ENCODE peak calls at places on chromosome 15, in four cellular contexts. H is GM12878, S is K562, O is HepG2. T is an unnamed sample.

GRCh38 chr15:44222478-44222877 is 27.4 kb upstream of the FRMD5 start:
- DNase-seq in H (no peak), S (no peak), O (no peak), T (no peak)

GRCh38 chr15:73806698-73807483 is 53.7 kb upstream of the INSYN1 start:
- DNase-seq in H (no peak), S (no peak), O (peak; percentile 83), T (no peak)

GRCh38 chr15:67064607-67065530 is 533 bp upstream of the SMAD3 start:
- DNase-seq in H (no peak), S (peak; percentile 96), O (peak; percentile 67), T (peak; percentile 76)

GRCh38 chr15:92605225-92605944 is 50.2 kb downstream of the FAM174B start:
- DNase-seq in H (no peak), S (no peak), O (no peak), T (no peak)

GRCh38 chr15:85174521-85174920 is 192.9 kb downstream of the PDE8A start:
- DNase-seq in H (no peak), S (no peak), O (no peak), T (no peak)

GRCh38 chr15:71752604-71753289 is 57.6 kb upstream of the NR2E3 start:
- DNase-seq in H (no peak), S (no peak), O (peak; percentile 44), T (peak; percentile 42)

GRCh38 chr15:96416934-96417759 is 86.6 kb downstream of the NR2F2 start:
- DNase-seq in H (no peak), S (no peak), O (no peak), T (peak; percentile 59)

GRCh38 chr15:92653836-92654524 is 1.6 kb downstream of the FAM174B start:
- DNase-seq in H (no peak), S (no peak), O (peak; percentile 10), T (no peak)

GRCh38 chr15:52857471-52857870 is 67.3 kb upstream of the ONECUT1 start:
- DNase-seq in H (no peak), S (no peak), O (no peak), T (no peak)

GRCh38 chr15:37995461-37996347 is 61.3 kb downstream of the TMCO5A start:
- DNase-seq in H (peak; percentile 26), S (no peak), O (peak; percentile 18), T (no peak)

GRCh38 chr15:64970696-64971095 is 19.0 kb downstream of the SPG21 start:
- DNase-seq in H (no peak), S (no peak), O (no peak), T (no peak)

GRCh38 chr15:42622328-42622925 is 47.0 kb downstream of the STARD9 start:
- DNase-seq in H (no peak), S (no peak), O (peak; percentile 3), T (no peak)

GRCh38 chr15:46077220-46077619 is 442.4 kb downstream of the SQOR start:
- DNase-seq in H (no peak), S (no peak), O (no peak), T (no peak)

GRCh38 chr15:55389276-55389631 is 18.9 kb downstream of the CCPG1 start:
- DNase-seq in H (no peak), S (no peak), O (no peak), T (no peak)

GRCh38 chr15:63884953-63885352 is 51.2 kb upstream of the HERC1 start:
- DNase-seq in H (no peak), S (no peak), O (no peak), T (no peak)

GRCh38 chr15:77024273-77025065 is 29.5 kb downstream of the PSTPIP1 start:
- DNase-seq in H (no peak), S (peak; percentile 87), O (peak; percentile 21), T (peak; percentile 86)

GRCh38 chr15:63371297-63371918 is 10.2 kb downstream of the CA12 start:
- DNase-seq in H (no peak), S (no peak), O (no peak), T (no peak)

GRCh38 chr15:63312286-63312685 is 34.9 kb downstream of the APH1B start:
- DNase-seq in H (no peak), S (no peak), O (no peak), T (no peak)

GRCh38 chr15:63834500-63835210 is 907 bp upstream of the HERC1 start:
- DNase-seq in H (no peak), S (no peak), O (no peak), T (no peak)

GRCh38 chr15:99632521-99632920 is 66.7 kb downstream of the MEF2A start:
- DNase-seq in H (no peak), S (no peak), O (no peak), T (no peak)

GRCh38 chr15:69843927-69844326 is 253.8 kb downstream of the TLE3 start:
- DNase-seq in H (no peak), S (no peak), O (no peak), T (no peak)

GRCh38 chr15:88419830-88420229 is 47.4 kb downstream of the MRPL46 start:
- DNase-seq in H (no peak), S (no peak), O (no peak), T (no peak)

GRCh38 chr15:80969316-80969715 is 20.3 kb downstream of the MESD start:
- DNase-seq in H (no peak), S (no peak), O (no peak), T (no peak)

GRCh38 chr15:98855815-98856539 is 151.6 kb downstream of the PGPEP1L start:
- DNase-seq in H (no peak), S (no peak), O (no peak), T (no peak)

GRCh38 chr15:70528270-70528706 is 235.1 kb downstream of the UACA start:
- DNase-seq in H (peak; percentile 66), S (no peak), O (peak; percentile 66), T (no peak)

GRCh38 chr15:66849393-66849745 is 147.3 kb downstream of the SMAD6 start:
- DNase-seq in H (no peak), S (no peak), O (no peak), T (no peak)

GRCh38 chr15:85580914-85581313 is 200.5 kb downstream of the AKAP13 start:
- DNase-seq in H (no peak), S (no peak), O (no peak), T (no peak)

GRCh38 chr15:33242165-33242564 is 47.7 kb upstream of the FMN1 start:
- DNase-seq in H (no peak), S (no peak), O (peak; percentile 10), T (no peak)

GRCh38 chr15:35624881-35625280 is 78.9 kb upstream of the DPH6 start:
- DNase-seq in H (no peak), S (no peak), O (no peak), T (no peak)

GRCh38 chr15:29138260-29138659 is 131.4 kb downstream of the NSMCE3 start:
- DNase-seq in H (no peak), S (no peak), O (no peak), T (no peak)

GRCh38 chr15:67091073-67091965 is 25.9 kb downstream of the SMAD3 start:
- DNase-seq in H (peak; percentile 80), S (peak; percentile 86), O (no peak), T (no peak)

GRCh38 chr15:96225642-96226259 is 104.7 kb upstream of the NR2F2 start:
- DNase-seq in H (no peak), S (no peak), O (peak; percentile 82), T (no peak)

DNA sequence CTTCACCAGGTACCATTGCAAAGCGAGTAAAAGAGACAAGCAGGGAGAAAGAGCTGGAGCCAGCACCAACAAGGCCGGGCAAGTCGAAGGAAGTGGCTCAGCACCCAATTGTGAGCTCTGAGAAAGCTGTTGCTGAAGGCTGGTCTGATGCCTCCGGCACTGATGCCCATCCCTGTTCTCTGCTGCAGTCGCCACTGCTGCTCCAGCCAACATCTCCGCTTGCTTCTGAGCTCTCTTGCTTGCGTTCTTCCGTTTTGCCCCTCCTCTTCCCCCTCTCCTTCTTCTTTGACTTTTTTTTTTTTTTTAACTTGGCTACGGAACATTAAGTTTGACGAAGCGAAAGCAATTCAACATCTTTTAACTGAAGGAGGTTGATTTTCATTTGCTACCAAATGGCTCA is 442.9 kb downstream of the MCTP2 start:
- DNase-seq in H (no peak), S (no peak), O (no peak), T (no peak)
- TF ChIP-seq ATF3 in H (no peak), S (no peak), O (no peak), T (no peak)

DNA sequence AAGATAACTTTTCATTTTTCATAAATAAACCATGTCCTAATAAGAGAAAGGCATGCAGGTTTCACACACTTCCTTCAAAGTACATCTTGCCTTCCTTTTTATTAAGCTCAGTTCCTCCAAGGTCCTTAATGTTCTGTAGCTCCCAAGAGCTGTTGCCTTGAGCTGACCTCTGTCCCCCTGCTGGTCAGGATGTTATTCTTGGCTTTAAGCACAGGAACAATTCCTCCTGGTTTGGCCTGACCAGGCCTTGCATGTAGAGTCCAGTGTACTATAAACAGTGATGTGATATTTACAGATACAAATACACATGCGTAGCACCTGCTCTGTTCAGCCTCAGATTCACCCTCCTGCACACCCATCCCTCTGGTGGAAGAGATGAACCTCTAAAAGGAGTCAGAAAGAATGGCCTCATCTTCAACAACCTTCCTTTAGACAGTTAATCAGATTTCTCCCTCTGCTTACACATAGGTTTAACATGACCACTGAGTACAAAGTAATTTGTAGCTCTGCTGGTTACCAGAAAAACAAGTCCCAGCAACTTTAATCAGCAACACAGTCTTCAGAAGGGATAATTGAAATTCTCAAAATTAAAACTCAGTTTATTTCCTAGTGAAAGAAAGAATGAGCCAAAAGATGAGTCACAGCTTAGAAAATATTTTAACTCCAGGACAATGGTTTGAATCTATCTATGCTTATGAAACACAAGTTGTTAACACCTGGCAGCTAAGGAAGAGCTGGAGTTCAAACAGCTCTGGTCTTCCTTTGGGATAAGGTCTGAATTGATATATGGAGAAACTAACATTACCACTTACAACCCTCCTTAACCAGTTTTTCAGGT is 46.5 kb downstream of the PTPN9 start:
- DNase-seq in H (no peak), S (no peak), O (peak; percentile 57), T (peak; percentile 33)
- TF ChIP-seq CBFB in H (no peak), S (no peak), O (no peak), T (no peak)

DNA sequence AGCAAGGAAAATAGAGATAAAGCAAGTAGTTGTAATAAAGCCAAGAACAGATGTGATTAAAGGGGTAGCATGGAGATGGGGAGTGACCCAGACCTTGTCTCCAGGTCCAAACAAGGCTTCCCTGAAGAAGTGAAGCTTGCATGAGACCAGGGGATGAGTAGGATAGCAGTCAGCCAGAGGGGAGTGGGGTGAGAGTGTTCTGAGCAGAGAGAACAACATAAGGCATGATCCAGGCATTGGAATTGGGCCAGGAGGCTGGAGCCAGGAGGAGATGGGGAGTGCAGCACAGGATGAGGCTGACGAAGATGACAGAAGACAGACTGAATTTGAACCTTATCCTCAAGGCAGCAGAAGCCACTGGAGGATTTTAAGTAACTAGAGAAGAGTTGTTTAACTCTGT is 7.2 kb downstream of the TMOD2 start:
- DNase-seq in H (no peak), S (no peak), O (no peak), T (no peak)
- TF ChIP-seq USF2 in H (no peak), S (no peak), O (no peak), T (no peak)

DNA sequence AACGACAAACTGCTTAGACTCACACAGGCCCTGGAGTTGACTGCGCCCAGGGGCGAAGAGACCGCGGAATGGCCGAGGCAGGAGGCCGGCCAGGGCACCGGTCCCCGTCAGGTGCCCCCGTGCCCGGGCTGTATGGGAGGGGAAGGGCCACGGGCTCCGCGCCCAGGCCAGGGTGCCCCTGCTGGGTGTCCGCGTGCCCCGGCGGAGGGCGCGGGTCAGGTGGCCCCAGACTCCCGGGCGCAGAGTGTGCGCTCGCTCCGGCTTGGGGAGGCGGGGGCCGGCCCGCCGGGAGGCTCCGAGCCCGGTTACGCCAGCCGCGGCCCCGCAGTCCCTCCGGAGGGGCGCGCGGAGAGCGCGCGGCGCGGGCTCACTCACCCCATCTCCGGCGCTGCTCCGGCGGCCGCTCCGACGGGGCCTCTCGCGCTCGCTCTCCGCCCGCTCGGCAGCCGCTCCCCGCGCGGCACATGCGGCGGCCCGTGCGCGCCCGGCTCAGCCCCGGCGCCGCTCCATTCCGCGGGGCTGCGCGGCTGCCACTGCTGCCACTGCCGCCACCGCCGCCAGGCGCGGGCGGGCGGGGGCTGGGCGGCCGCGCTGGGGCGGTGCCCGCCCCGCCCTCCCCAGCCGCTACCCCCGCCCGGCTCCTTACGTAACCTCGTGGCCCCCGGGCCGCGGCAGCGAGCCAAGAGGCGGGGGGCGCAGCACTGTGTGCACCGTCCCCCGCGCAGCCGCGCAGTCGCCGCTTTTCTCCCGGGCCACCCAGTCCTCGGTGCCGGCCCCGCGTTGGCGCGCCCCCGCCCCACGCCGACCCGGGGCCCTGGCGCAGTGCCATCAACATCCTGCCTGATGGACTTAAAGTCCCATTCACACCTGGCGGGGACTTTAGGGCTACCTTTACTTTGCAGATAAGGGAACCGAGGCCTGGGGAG is at the start of gene HOMER2:
- DNase-seq in H (no peak), S (peak; percentile 66), O (peak; percentile 10), T (peak; percentile 50)
- TF ChIP-seq ATF3 in H (no peak), S (no peak), O (no peak), T (no peak)

T was measured in WTC11.